ENCODE peak calls at places on chromosomes 11 and 22, in ten cellular contexts. One of them, this sample, is unnamed.

GRCh38 chr11:45580399-45580798 is 85.0 kb downstream of the CHST1 start:
- DNase-seq in stimulated activated CD4-positive, alpha-beta T cell treated with anti-CD3 and anti-CD28 coated beads, Interleukin-4, amount 100 ng/mL, for 4 hours: no peak
- DNase-seq in GM23338: peak; percentile 66
- DNase-seq in endothelial cell: peak; percentile 71
- DNase-seq in ACHN: peak; percentile 29
- DNase-seq in H1: peak; percentile 63
- DNase-seq in T-helper 1 cell: no peak
- DNase-seq in chondrocyte: no peak
- DNase-seq in brain microvascular endothelial cell: peak; percentile 45
- DNase-seq in fibroblast of the aortic adventitia: peak; percentile 37
- DNase-seq in this sample: no peak

GRCh38 chr22:40008726-40009125 is 14.0 kb downstream of the FAM83F start:
- DNase-seq in stimulated activated CD4-positive, alpha-beta T cell treated with anti-CD3 and anti-CD28 coated beads, Interleukin-4, amount 100 ng/mL, for 4 hours: no peak
- DNase-seq in GM23338: no peak
- DNase-seq in endothelial cell: no peak
- DNase-seq in ACHN: no peak
- DNase-seq in H1: no peak
- DNase-seq in T-helper 1 cell: no peak
- DNase-seq in chondrocyte: no peak
- DNase-seq in brain microvascular endothelial cell: peak; percentile 4
- DNase-seq in fibroblast of the aortic adventitia: no peak
- DNase-seq in this sample: no peak

GRCh38 chr11:6705905-6706535 is 22.9 kb upstream of the MRPL17 start:
- DNase-seq in stimulated activated CD4-positive, alpha-beta T cell treated with anti-CD3 and anti-CD28 coated beads, Interleukin-4, amount 100 ng/mL, for 4 hours: peak; percentile 18
- DNase-seq in GM23338: peak; percentile 80
- DNase-seq in endothelial cell: peak; percentile 52
- DNase-seq in ACHN: peak; percentile 37
- DNase-seq in H1: peak; percentile 64
- DNase-seq in T-helper 1 cell: no peak
- DNase-seq in chondrocyte: no peak
- DNase-seq in brain microvascular endothelial cell: peak; percentile 69
- DNase-seq in fibroblast of the aortic adventitia: peak; percentile 81
- DNase-seq in this sample: no peak

GRCh38 chr22:28283025-28283654 is 364.1 kb upstream of the PITPNB start:
- DNase-seq in stimulated activated CD4-positive, alpha-beta T cell treated with anti-CD3 and anti-CD28 coated beads, Interleukin-4, amount 100 ng/mL, for 4 hours: no peak
- DNase-seq in GM23338: no peak
- DNase-seq in endothelial cell: no peak
- DNase-seq in ACHN: no peak
- DNase-seq in H1: no peak
- DNase-seq in T-helper 1 cell: no peak
- DNase-seq in chondrocyte: no peak
- DNase-seq in brain microvascular endothelial cell: peak; percentile 5
- DNase-seq in fibroblast of the aortic adventitia: peak; percentile 53
- DNase-seq in this sample: no peak

GRCh38 chr11:26950260-26950719 is 43.6 kb upstream of the FIBIN start:
- DNase-seq in stimulated activated CD4-positive, alpha-beta T cell treated with anti-CD3 and anti-CD28 coated beads, Interleukin-4, amount 100 ng/mL, for 4 hours: no peak
- DNase-seq in GM23338: no peak
- DNase-seq in endothelial cell: no peak
- DNase-seq in ACHN: no peak
- DNase-seq in H1: no peak
- DNase-seq in T-helper 1 cell: no peak
- DNase-seq in chondrocyte: peak; percentile 59
- DNase-seq in brain microvascular endothelial cell: peak; percentile 90
- DNase-seq in fibroblast of the aortic adventitia: peak; percentile 76
- DNase-seq in this sample: no peak

GRCh38 chr22:22360014-22360413 is 115.4 kb downstream of the VPREB1 start:
- DNase-seq in stimulated activated CD4-positive, alpha-beta T cell treated with anti-CD3 and anti-CD28 coated beads, Interleukin-4, amount 100 ng/mL, for 4 hours: no peak
- DNase-seq in GM23338: no peak
- DNase-seq in endothelial cell: no peak
- DNase-seq in ACHN: no peak
- DNase-seq in H1: no peak
- DNase-seq in T-helper 1 cell: no peak
- DNase-seq in chondrocyte: no peak
- DNase-seq in brain microvascular endothelial cell: no peak
- DNase-seq in fibroblast of the aortic adventitia: no peak
- DNase-seq in this sample: no peak

GRCh38 chr22:32058656-32059280 is 15.7 kb downstream of the SLC5A1 start:
- DNase-seq in stimulated activated CD4-positive, alpha-beta T cell treated with anti-CD3 and anti-CD28 coated beads, Interleukin-4, amount 100 ng/mL, for 4 hours: no peak
- DNase-seq in GM23338: peak; percentile 21
- DNase-seq in endothelial cell: no peak
- DNase-seq in ACHN: no peak
- DNase-seq in H1: no peak
- DNase-seq in T-helper 1 cell: no peak
- DNase-seq in chondrocyte: no peak
- DNase-seq in brain microvascular endothelial cell: peak; percentile 13
- DNase-seq in fibroblast of the aortic adventitia: peak; percentile 9
- DNase-seq in this sample: no peak

GRCh38 chr11:16902182-16902581 is 112.0 kb downstream of the PLEKHA7 start:
- DNase-seq in stimulated activated CD4-positive, alpha-beta T cell treated with anti-CD3 and anti-CD28 coated beads, Interleukin-4, amount 100 ng/mL, for 4 hours: peak; percentile 37
- DNase-seq in GM23338: no peak
- DNase-seq in endothelial cell: no peak
- DNase-seq in ACHN: no peak
- DNase-seq in H1: no peak
- DNase-seq in T-helper 1 cell: no peak
- DNase-seq in chondrocyte: no peak
- DNase-seq in brain microvascular endothelial cell: no peak
- DNase-seq in fibroblast of the aortic adventitia: no peak
- DNase-seq in this sample: no peak

GRCh38 chr11:118922745-118923627 is 2.7 kb downstream of the BCL9L start:
- DNase-seq in stimulated activated CD4-positive, alpha-beta T cell treated with anti-CD3 and anti-CD28 coated beads, Interleukin-4, amount 100 ng/mL, for 4 hours: no peak
- DNase-seq in GM23338: no peak
- DNase-seq in endothelial cell: no peak
- DNase-seq in ACHN: no peak
- DNase-seq in H1: peak; percentile 45
- DNase-seq in T-helper 1 cell: no peak
- DNase-seq in chondrocyte: no peak
- DNase-seq in brain microvascular endothelial cell: no peak
- DNase-seq in fibroblast of the aortic adventitia: no peak
- DNase-seq in this sample: peak; percentile 72

GRCh38 chr22:39675907-39676306 is 105.4 kb downstream of the CACNA1I start:
- DNase-seq in stimulated activated CD4-positive, alpha-beta T cell treated with anti-CD3 and anti-CD28 coated beads, Interleukin-4, amount 100 ng/mL, for 4 hours: no peak
- DNase-seq in GM23338: peak; percentile 17
- DNase-seq in endothelial cell: no peak
- DNase-seq in ACHN: no peak
- DNase-seq in H1: no peak
- DNase-seq in T-helper 1 cell: no peak
- DNase-seq in chondrocyte: no peak
- DNase-seq in brain microvascular endothelial cell: no peak
- DNase-seq in fibroblast of the aortic adventitia: no peak
- DNase-seq in this sample: no peak

GRCh38 chr22:42769238-42769573 is 48.5 kb upstream of the A4GALT start:
- DNase-seq in stimulated activated CD4-positive, alpha-beta T cell treated with anti-CD3 and anti-CD28 coated beads, Interleukin-4, amount 100 ng/mL, for 4 hours: no peak
- DNase-seq in GM23338: no peak
- DNase-seq in endothelial cell: no peak
- DNase-seq in ACHN: no peak
- DNase-seq in H1: no peak
- DNase-seq in T-helper 1 cell: no peak
- DNase-seq in chondrocyte: no peak
- DNase-seq in brain microvascular endothelial cell: no peak
- DNase-seq in fibroblast of the aortic adventitia: no peak
- DNase-seq in this sample: no peak

GRCh38 chr11:35523351-35523768 is 2.1 kb downstream of the PAMR1 start:
- DNase-seq in stimulated activated CD4-positive, alpha-beta T cell treated with anti-CD3 and anti-CD28 coated beads, Interleukin-4, amount 100 ng/mL, for 4 hours: no peak
- DNase-seq in GM23338: no peak
- DNase-seq in endothelial cell: no peak
- DNase-seq in ACHN: no peak
- DNase-seq in H1: no peak
- DNase-seq in T-helper 1 cell: no peak
- DNase-seq in chondrocyte: no peak
- DNase-seq in brain microvascular endothelial cell: no peak
- DNase-seq in fibroblast of the aortic adventitia: peak; percentile 68
- DNase-seq in this sample: no peak

GRCh38 chr11:70378506-70379134 is 19.7 kb upstream of the CTTN start:
- DNase-seq in stimulated activated CD4-positive, alpha-beta T cell treated with anti-CD3 and anti-CD28 coated beads, Interleukin-4, amount 100 ng/mL, for 4 hours: no peak
- DNase-seq in GM23338: peak; percentile 42
- DNase-seq in endothelial cell: no peak
- DNase-seq in ACHN: peak; percentile 8
- DNase-seq in H1: no peak
- DNase-seq in T-helper 1 cell: no peak
- DNase-seq in chondrocyte: peak; percentile 22
- DNase-seq in brain microvascular endothelial cell: no peak
- DNase-seq in fibroblast of the aortic adventitia: no peak
- DNase-seq in this sample: no peak